ENCODE peak calls at places on chromosomes 4 and X, in five cellular contexts. I is stomach, R is thyroid gland, X is gastrocnemius medialis, U is A549. Y is an unnamed sample.

GRCh38 chr4:54282837-54283236 is 53.7 kb downstream of the PDGFRA start:
- DNase-seq in I (no peak), X (no peak), R (no peak), U (no peak), Y (no peak)

GRCh38 chrX:80181079-80181478 is 166.5 kb downstream of the TBX22 start:
- DNase-seq in X (no peak), U (peak; percentile 4), R (no peak), I (no peak), Y (no peak)

GRCh38 chr4:41014158-41014557 is 200.2 kb downstream of the APBB2 start:
- DNase-seq in I (no peak), R (no peak), U (no peak), X (no peak), Y (no peak)

GRCh38 chrX:49840679-49841078 is 11.6 kb downstream of the PAGE4 start:
- DNase-seq in X (no peak), R (peak; percentile 76), I (peak; percentile 78), U (peak; percentile 72), Y (no peak)

GRCh38 chr4:88880501-88881226 is 176.3 kb downstream of the FAM13A start:
- DNase-seq in R (peak; percentile 30), U (no peak), X (no peak), I (no peak), Y (no peak)

GRCh38 chr4:6747690-6748068 is 31.7 kb downstream of the BLOC1S4 start:
- DNase-seq in X (no peak), U (peak; percentile 52), R (peak; percentile 34), I (peak; percentile 58), Y (no peak)

GRCh38 chrX:318739-319578 is at the start of gene GTPBP6:
- DNase-seq in I (peak; percentile 99), R (peak; percentile 100), U (peak; percentile 100), X (peak; percentile 100), Y (peak; percentile 100)

GRCh38 chr4:177726111-177726510 is 283.9 kb upstream of the AGA start:
- DNase-seq in X (no peak), I (no peak), R (no peak), U (no peak), Y (no peak)

GRCh38 chrX:154712781-154713391 is 38.0 kb downstream of the GAB3 start:
- DNase-seq in X (no peak), I (no peak), R (no peak), U (no peak), Y (no peak)

GRCh38 chrX:40108959-40109287 is 11.2 kb upstream of the BCOR start:
- DNase-seq in U (peak; percentile 85), I (peak; percentile 82), R (peak; percentile 76), X (peak; percentile 71), Y (peak; percentile 88)

GRCh38 chr4:105710678-105711077 is 2.1 kb downstream of the GSTCD start:
- DNase-seq in R (no peak), U (no peak), I (no peak), X (no peak), Y (no peak)

GRCh38 chr4:8276358-8277240 is 7.0 kb downstream of the HTRA3 start:
- DNase-seq in R (peak; percentile 87), U (no peak), I (peak; percentile 77), X (peak; percentile 62), Y (peak; percentile 57)

GRCh38 chrX:74422029-74422352 is 698 bp downstream of the SLC16A2 start:
- DNase-seq in U (no peak), R (peak; percentile 6), I (no peak), X (no peak), Y (no peak)

GRCh38 chrX:39894626-39895025 is 203.1 kb downstream of the BCOR start:
- DNase-seq in U (peak; percentile 16), R (peak; percentile 58), X (no peak), I (peak; percentile 33), Y (no peak)

GRCh38 chr4:1410491-1411325 is 4.5 kb upstream of the NKX1-1 start:
- DNase-seq in R (peak; percentile 48), I (peak; percentile 33), U (no peak), X (no peak), Y (no peak)

GRCh38 chr4:45399116-45399515 is 672.8 kb upstream of the GNPDA2 start:
- DNase-seq in U (no peak), I (no peak), R (no peak), X (no peak), Y (no peak)
- H3K9me3 ChIP-seq in U (no peaks in the 10 kb centered on the region), I (no peaks in the 10 kb centered on the region), R (no peaks in the 10 kb centered on the region), X (no peaks in the 10 kb centered on the region), Y (peaks cover 27% of the 10 kb centered on the region)

DNA sequence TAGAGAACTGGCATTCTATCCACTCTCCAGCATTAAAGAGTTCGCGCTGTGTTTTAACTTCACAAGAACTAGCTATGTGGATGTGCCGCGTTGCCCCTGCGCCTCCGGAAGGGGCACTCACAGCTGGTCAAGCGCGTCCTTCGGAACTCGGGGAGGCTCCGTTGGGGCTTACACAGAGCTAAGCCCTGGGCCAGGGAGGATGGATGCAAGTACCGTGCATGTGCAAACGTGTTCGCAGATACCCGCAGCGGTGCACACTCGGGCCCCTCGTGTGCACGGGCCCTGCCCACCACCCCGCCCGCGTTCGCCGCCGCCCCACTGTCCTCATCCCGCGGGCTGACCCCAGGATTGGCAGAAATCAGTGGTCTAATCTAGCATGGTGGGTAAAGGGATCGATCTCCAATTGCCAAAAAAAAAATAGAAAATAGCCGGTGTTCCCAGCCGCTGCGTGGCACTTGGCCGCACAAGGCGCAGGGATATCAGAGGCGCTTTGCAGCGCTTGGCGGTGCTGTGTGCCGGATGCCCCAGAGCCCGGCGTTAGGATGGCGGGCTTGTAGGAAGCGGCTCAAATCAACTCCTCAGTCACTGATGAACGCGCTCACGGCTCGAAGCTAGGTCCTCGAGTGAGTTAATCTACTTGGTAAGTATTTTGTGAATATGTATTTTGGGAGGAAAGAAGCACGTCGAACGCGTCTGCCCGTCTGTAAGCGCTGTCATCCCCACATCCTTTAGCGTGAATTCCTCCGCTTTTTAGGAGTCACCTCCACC is 988 bp upstream of the PCDH10 start:
- DNase-seq in U (peak; percentile 58), X (no peak), R (peak; percentile 24), I (no peak), Y (peak; percentile 69)
- TF ChIP-seq CTCF in U (no peak), X (no peak), R (no peak), I (no peak), Y (no peak)

GRCh38 chr4:3384391-3384770 is 57.4 kb upstream of the HGFAC start:
- DNase-seq in U (no peak), I (no peak), X (no peak), R (no peak), Y (no peak)

GRCh38 chr4:3387154-3387942 is 54.4 kb upstream of the HGFAC start:
- DNase-seq in U (no peak), R (no peak), I (no peak), X (no peak), Y (peak; percentile 69)

GRCh38 chr4:3386486-3386885 is 55.3 kb upstream of the HGFAC start:
- DNase-seq in U (no peak), X (no peak), R (no peak), I (no peak), Y (no peak)

GRCh38 chr4:3385719-3386440 is 55.9 kb upstream of the HGFAC start:
- DNase-seq in R (no peak), X (no peak), I (no peak), U (no peak), Y (peak; percentile 76)

GRCh38 chr4:3384771-3385701 is 56.7 kb upstream of the HGFAC start:
- DNase-seq in R (peak; percentile 21), U (no peak), I (no peak), X (no peak), Y (peak; percentile 87)
- TF ChIP-seq POLR2A in R (no peak), U (no peak), I (no peak), X (peak; percentile 47), Y (no peak)

GRCh38 chr4:139691-140090 is 15.4 kb downstream of the ZNF718 start:
- DNase-seq in R (no peak), U (no peak), I (no peak), X (no peak), Y (no peak)
- H3K9me3 ChIP-seq in R (no peaks in the 10 kb centered on the region), U (peaks cover 71% of the 10 kb centered on the region), I (peaks cover 100% of the 10 kb centered on the region), X (no peaks in the 10 kb centered on the region), Y (peaks cover 98% of the 10 kb centered on the region)

Y was measured in spleen.